ENCODE peak calls at places on chromosomes 7 and 10, in five cellular contexts. P is AG09309, M is fibroblast of mammary gland, O is ovary, G is bronchial epithelial cell. R is an unnamed sample.

GRCh38 chr10:56622335-56622973 is 261.4 kb upstream of the ZWINT start:
- DNase-seq in G (no peak), M (no peak), O (no peak), P (no peak), R (peak)

GRCh38 chr7:137981175-137981574 is 20.7 kb downstream of the CREB3L2 start:
- DNase-seq in O (no peak), G (no peak), M (no peak), P (no peak), R (no peak)

GRCh38 chr10:114402233-114402632 is 2.1 kb downstream of the AFAP1L2 start:
- DNase-seq in O (no peak), G (no peak), P (no peak), M (no peak), R (no peak)

GRCh38 chr10:116669832-116670644 is 49.3 kb downstream of the PNLIPRP2 start:
- DNase-seq in M (no peak), P (no peak), O (peak), G (peak), R (no peak)

GRCh38 chr10:63133787-63134557 is 844 bp downstream of the NRBF2 start:
- DNase-seq in O (no peak), P (no peak), M (peak), G (peak), R (peak)

GRCh38 chr7:119905495-119905894 is 367.5 kb upstream of the KCND2 start:
- DNase-seq in G (no peak), M (no peak), P (no peak), O (no peak), R (no peak)

GRCh38 chr10:52599586-52600200 is 172.9 kb downstream of the MBL2 start:
- DNase-seq in P (no peak), G (no peak), M (no peak), O (no peak), R (no peak)

GRCh38 chr10:77582710-77583115 is 54.9 kb downstream of the KCNMA1 start:
- DNase-seq in M (peak), G (peak), P (peak), O (no peak), R (no peak)

GRCh38 chr7:159030490-159031134 is 114.1 kb downstream of the VIPR2 start:
- DNase-seq in P (no peak), M (peak), O (peak), G (no peak), R (peak)

GRCh38 chr7:45088146-45088701 is 545 bp downstream of the NACAD start:
- DNase-seq in G (no peak), P (no peak), O (peak), M (no peak), R (no peak)

GRCh38 chr10:124911124-124912051 is 30.5 kb upstream of the ZRANB1 start:
- DNase-seq in M (peak), P (peak), G (no peak), O (no peak), R (no peak)

GRCh38 chr7:72540923-72541322 is 128.8 kb upstream of the CALN1 start:
- DNase-seq in P (no peak), G (no peak), M (no peak), O (no peak), R (no peak)

GRCh38 chr7:137987011-137987334 is 14.9 kb downstream of the CREB3L2 start:
- DNase-seq in G (no peak), O (no peak), P (no peak), M (no peak), R (no peak)

GRCh38 chr10:80464557-80465466 is 10.7 kb downstream of the TSPAN14 start:
- DNase-seq in O (peak), P (no peak), G (no peak), M (no peak), R (no peak)

GRCh38 chr7:136857573-136857972 is 10.9 kb upstream of the CHRM2 start:
- DNase-seq in M (peak), O (no peak), P (no peak), G (peak), R (no peak)

GRCh38 chr10:128540806-128541739 is 414.9 kb upstream of the MKI67 start:
- DNase-seq in M (peak), P (no peak), G (no peak), O (no peak), R (no peak)

GRCh38 chr10:47165711-47166404 is 134.1 kb upstream of the GDF10 start:
- DNase-seq in M (peak), O (peak), G (no peak), P (no peak), R (no peak)

GRCh38 chr7:27947581-27948278 is 207.8 kb downstream of the TAX1BP1 start:
- DNase-seq in O (peak), G (no peak), P (no peak), M (peak), R (no peak)

GRCh38 chr7:86950360-86950759 is 109.1 kb downstream of the ELAPOR2 start:
- DNase-seq in G (no peak), O (no peak), M (no peak), P (no peak), R (no peak)

GRCh38 chr7:100895956-100896742 is 461 bp upstream of the ACHE start:
- DNase-seq in M (no peak), P (no peak), O (peak), G (no peak), R (no peak)

GRCh38 chr7:100171087-100171681 is 2.8 kb upstream of the GAL3ST4 start:
- DNase-seq in M (no peak), O (no peak), P (no peak), G (no peak), R (peak)

GRCh38 chr10:24034571-24034970 is 174.4 kb upstream of the KIAA1217 start:
- DNase-seq in G (peak), O (no peak), M (no peak), P (no peak), R (no peak)

GRCh38 chr10:132692311-132692710 is 93.6 kb downstream of the NKX6-2 start:
- DNase-seq in P (no peak), O (no peak), G (no peak), M (no peak), R (no peak)

GRCh38 chr7:108351715-108352114 is 104.5 kb downstream of the NRCAM start:
- DNase-seq in P (no peak), M (peak), G (peak), O (no peak), R (no peak)

GRCh38 chr7:73701357-73701995 is 18.0 kb downstream of the STX1A start:
- DNase-seq in G (peak), O (no peak), M (peak), P (no peak), R (peak)

GRCh38 chr10:116742367-116743265 is at the start of gene HSPA12A:
- DNase-seq in P (peak), G (peak), M (peak), O (peak), R (peak)

GRCh38 chr10:77231375-77231774 is 406.2 kb downstream of the KCNMA1 start:
- DNase-seq in O (no peak), G (no peak), M (no peak), P (no peak), R (no peak)

GRCh38 chr7:54788664-54789063 is 29.7 kb upstream of the SEC61G start:
- DNase-seq in G (peak), P (peak), M (peak), O (peak), R (peak)

GRCh38 chr7:143245123-143245522 is 18.1 kb upstream of the GSTK1 start:
- DNase-seq in M (peak), O (no peak), G (peak), P (no peak), R (no peak)

GRCh38 chr7:14604606-14605005 is 297.9 kb downstream of the DGKB start:
- DNase-seq in M (peak), P (no peak), O (no peak), G (peak), R (no peak)

GRCh38 chr7:148367701-148368475 is 222.7 kb upstream of the C7orf33 start:
- DNase-seq in P (no peak), G (no peak), O (no peak), M (no peak), R (no peak)

GRCh38 chr7:66687186-66687585 is 53.3 kb upstream of the RABGEF1 start:
- DNase-seq in G (no peak), P (no peak), O (no peak), M (no peak), R (no peak)

GRCh38 chr10:76874151-76874550 is 763.5 kb downstream of the KCNMA1 start:
- DNase-seq in M (peak), P (no peak), G (peak), O (no peak), R (no peak)

GRCh38 chr10:121368347-121369025 is 229.8 kb downstream of the FGFR2 start:
- DNase-seq in P (no peak), O (no peak), M (no peak), G (no peak), R (no peak)
- TF ChIP-seq CTCF in P (no peak), O (no peak), M (no peak), G (no peak), R (no peak)

DNA sequence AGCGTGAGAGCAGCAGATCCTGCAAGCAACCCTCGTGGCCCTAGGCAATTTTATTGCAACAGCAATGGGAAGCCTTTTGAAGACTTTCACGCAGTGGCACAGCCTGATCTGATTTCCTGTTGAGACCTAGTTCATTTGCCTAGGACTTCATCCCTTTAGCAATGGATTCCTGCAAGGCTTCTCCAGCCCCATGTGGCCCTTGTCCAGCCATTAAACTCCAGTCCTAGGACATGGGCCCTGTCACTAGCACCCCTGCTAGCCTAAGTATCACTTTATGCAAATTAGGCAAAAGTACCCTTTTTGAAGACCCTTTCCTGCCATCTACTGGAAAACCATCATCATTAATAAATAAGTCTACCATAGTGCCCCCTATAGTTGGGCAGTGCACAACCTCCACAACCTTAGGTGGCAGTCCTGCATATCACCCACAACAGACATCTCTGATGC is 379.4 kb downstream of the GALNT17 start:
- DNase-seq in P (no peak), M (peak), G (no peak), O (no peak), R (no peak)
- TF ChIP-seq CTCF in P (no peak), M (peak), G (no peak), O (no peak), R (no peak)

GRCh38 chr7:17944720-17945119 is 4.4 kb upstream of the SNX13 start:
- DNase-seq in G (no peak), M (no peak), P (no peak), O (no peak), R (no peak)
- TF ChIP-seq CTCF in G (peak), M (peak), P (peak), O (no peak), R (no peak)

GRCh38 chr10:61978965-61979364 is 77.5 kb downstream of the ARID5B start:
- DNase-seq in O (no peak), G (no peak), M (no peak), P (no peak), R (no peak)
- TF ChIP-seq CTCF in O (no peak), G (no peak), M (no peak), P (no peak), R (peak)

DNA sequence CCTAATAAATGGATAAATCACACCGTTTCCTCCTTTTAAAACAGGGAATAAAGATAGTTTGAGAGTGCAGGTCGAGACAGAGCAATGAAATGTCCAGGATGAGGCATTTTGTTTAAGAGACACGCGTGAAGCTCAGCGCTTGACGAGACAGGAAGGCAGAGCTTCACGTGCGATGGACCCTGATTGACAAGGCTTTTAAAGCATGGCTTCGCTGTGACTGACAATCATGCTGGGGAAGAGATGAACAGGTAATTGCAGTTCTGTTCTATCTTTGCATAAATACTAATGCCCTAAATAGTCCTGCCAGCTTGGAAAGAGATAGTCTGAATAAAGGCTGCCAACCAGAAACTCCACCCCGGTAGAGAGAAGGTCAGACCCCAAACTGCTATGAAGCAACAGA is 442.3 kb upstream of the PFKP start:
- DNase-seq in M (no peak), G (no peak), P (no peak), O (no peak), R (no peak)
- TF ChIP-seq CTCF in M (no peak), G (no peak), P (no peak), O (no peak), R (no peak)

GRCh38 chr7:150966002-150966401 is 12.1 kb downstream of the KCNH2 start:
- DNase-seq in O (no peak), M (no peak), P (no peak), G (no peak), R (no peak)
- TF ChIP-seq CTCF in O (no peak), M (no peak), P (peak), G (peak), R (peak)

GRCh38 chr7:92916751-92917369 is 80.5 kb upstream of the CDK6 start:
- DNase-seq in P (peak), G (peak), M (peak), O (no peak), R (no peak)
- TF ChIP-seq CTCF in P (no peak), G (no peak), M (no peak), O (no peak), R (no peak)

DNA sequence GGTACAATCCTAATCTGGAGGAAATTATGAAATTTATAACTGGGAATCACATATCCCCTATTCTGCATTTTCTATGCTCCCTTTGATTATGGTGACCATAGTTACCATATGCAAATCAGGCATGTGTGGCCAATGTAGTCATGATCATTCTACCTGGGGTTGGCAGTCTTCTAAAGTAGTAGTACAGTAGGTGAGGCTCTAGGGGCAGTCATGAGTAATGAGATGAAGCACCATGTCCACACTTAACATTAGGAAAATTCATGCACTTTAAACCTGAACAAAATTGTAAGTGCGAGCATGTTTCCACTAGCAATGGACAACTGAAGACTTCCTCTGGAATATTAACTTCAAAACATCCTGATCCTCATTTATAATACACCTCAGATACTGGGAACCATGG is 545.9 kb downstream of the SUGCT start:
- DNase-seq in G (peak), P (no peak), O (no peak), M (peak), R (no peak)
- TF ChIP-seq CTCF in G (peak), P (peak), O (no peak), M (peak), R (no peak)

GRCh38 chr10:388661-389045 is 253.4 kb downstream of the ZMYND11 start:
- DNase-seq in P (no peak), M (no peak), O (no peak), G (no peak), R (no peak)
- TF ChIP-seq CTCF in P (no peak), M (no peak), O (no peak), G (no peak), R (no peak)

GRCh38 chr10:69697006-69697405 is 67.0 kb downstream of the FAM241B start:
- DNase-seq in M (no peak), O (no peak), P (no peak), G (no peak), R (no peak)

GRCh38 chr10:69693886-69694285 is 63.8 kb downstream of the FAM241B start:
- DNase-seq in P (no peak), M (no peak), G (no peak), O (no peak), R (no peak)

GRCh38 chr10:69692891-69693290 is 62.8 kb downstream of the FAM241B start:
- DNase-seq in G (no peak), M (no peak), O (no peak), P (no peak), R (no peak)

DNA sequence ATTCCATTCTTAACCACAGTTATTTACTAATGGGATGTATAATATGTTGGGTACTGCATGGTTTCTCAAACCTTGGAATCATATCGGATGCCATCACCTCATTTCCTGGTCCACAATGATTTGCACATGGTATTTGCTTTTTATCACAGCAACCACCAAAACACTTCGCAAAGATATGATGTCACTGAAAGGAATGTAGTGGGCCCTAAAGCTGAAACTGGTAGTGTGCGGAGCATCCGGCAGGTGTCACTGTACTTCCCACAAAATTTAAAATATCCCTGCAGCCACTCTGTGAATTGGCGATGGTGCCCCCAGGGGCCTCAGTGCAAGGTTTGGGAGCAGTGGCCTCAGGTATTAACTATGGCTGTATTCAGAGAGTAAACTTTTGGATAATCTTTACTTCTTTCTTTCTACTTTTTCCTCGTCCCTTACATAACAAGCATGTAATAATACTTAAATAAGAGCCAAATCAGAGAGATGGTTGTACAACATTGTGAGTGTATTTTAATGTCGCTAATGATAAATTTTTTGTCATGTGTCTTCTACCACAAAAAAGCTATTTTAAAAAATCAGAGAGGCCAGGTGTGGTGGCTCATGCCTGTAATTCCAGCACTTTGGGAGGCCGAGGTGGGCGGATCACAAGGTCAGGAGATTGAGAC is 66.2 kb downstream of the FAM241B start:
- DNase-seq in M (peak), O (no peak), G (peak), P (peak), R (no peak)
- TF ChIP-seq CTCF in M (peak), O (no peak), G (peak), P (peak), R (peak)